ENCODE peak calls at places on chromosomes 12 and 14, in four cellular contexts. U is psoas muscle, G is HepG2, J is lower lobe of right lung. N is an unnamed sample.

GRCh38 chr12:112347521-112347920 is 34.7 kb downstream of the HECTD4 start:
- DNase-seq in J (no peak), U (no peak), G (no peak), N (no peak)

GRCh38 chr12:32558941-32559340 is 120.2 kb upstream of the DNM1L start:
- DNase-seq in U (no peak), J (no peak), G (no peak), N (no peak)

GRCh38 chr14:32330356-32331226 is 1.5 kb downstream of the AKAP6 start:
- DNase-seq in G (no peak), J (no peak), U (no peak), N (no peak)

GRCh38 chr12:116397148-116397547 is 119.7 kb upstream of the MED13L start:
- DNase-seq in U (no peak), G (no peak), J (no peak), N (no peak)

GRCh38 chr12:116539905-116540482 is 19.2 kb upstream of the MAP1LC3B2 start:
- DNase-seq in U (no peak), J (peak; percentile 54), G (no peak), N (no peak)

GRCh38 chr12:40569626-40570179 is 122.5 kb upstream of the CNTN1 start:
- DNase-seq in J (no peak), U (no peak), G (no peak), N (no peak)

GRCh38 chr12:74490390-74491064 is 47.1 kb upstream of the ATXN7L3B start:
- DNase-seq in J (no peak), U (no peak), G (no peak), N (no peak)

GRCh38 chr14:83147006-83147405 is 1613.4 kb upstream of the SEL1L start:
- DNase-seq in U (no peak), G (no peak), J (no peak), N (no peak)

GRCh38 chr14:100669468-100669867 is 57.2 kb upstream of the DLK1 start:
- DNase-seq in G (no peak), J (no peak), U (no peak), N (no peak)

GRCh38 chr14:89315493-89316456 is 101.3 kb downstream of the FOXN3 start:
- DNase-seq in U (no peak), G (no peak), J (no peak), N (no peak)

GRCh38 chr14:38174721-38175120 is 33.0 kb upstream of the SSTR1 start:
- DNase-seq in G (no peak), U (no peak), J (no peak), N (no peak)

GRCh38 chr12:4230526-4230925 is 43.0 kb upstream of the CCND2 start:
- DNase-seq in J (no peak), G (no peak), U (no peak), N (no peak)

GRCh38 chr12:113086249-113087164 is 30.0 kb downstream of the DTX1 start:
- DNase-seq in J (no peak), U (no peak), G (peak; percentile 23), N (no peak)

GRCh38 chr14:67331368-67332125 is 28.1 kb downstream of the ATP6V1D start:
- DNase-seq in U (no peak), G (no peak), J (no peak), N (no peak)

GRCh38 chr14:19729763-19730162 is 13.6 kb upstream of the OR4Q3 start:
- DNase-seq in G (no peak), U (no peak), J (no peak), N (no peak)

GRCh38 chr14:92670967-92671366 is 77.5 kb downstream of the LGMN start:
- DNase-seq in G (no peak), J (peak; percentile 19), U (no peak), N (no peak)

GRCh38 chr14:51201890-51202289 is 38.2 kb upstream of the TMX1 start:
- DNase-seq in G (no peak), U (no peak), J (no peak), N (no peak)

GRCh38 chr12:70543444-70543843 is 93.8 kb downstream of the PTPRB start:
- DNase-seq in U (no peak), G (peak; percentile 41), J (no peak), N (peak; percentile 75)

GRCh38 chr12:111297703-111298426 is 71.0 kb downstream of the PHETA1 start:
- DNase-seq in J (no peak), G (no peak), U (no peak), N (no peak)

GRCh38 chr14:100406505-100407131 is 83.5 kb downstream of the SLC25A47 start:
- DNase-seq in U (peak; percentile 59), G (peak; percentile 66), J (no peak), N (peak; percentile 36)

GRCh38 chr14:64912256-64912655 is 2.0 kb upstream of the CHURC1 start:
- DNase-seq in U (no peak), J (no peak), G (no peak), N (no peak)

GRCh38 chr12:102757154-102757873 is 159.7 kb downstream of the PAH start:
- DNase-seq in G (no peak), J (no peak), U (no peak), N (no peak)

GRCh38 chr12:108734200-108734906 is 3.0 kb upstream of the CORO1C start:
- DNase-seq in U (no peak), J (no peak), G (peak; percentile 98), N (peak; percentile 75)
- H3K27ac ChIP-seq in U (peak overlapping the region; percentile 66), J (no peak overlapping the region), G (peak overlapping the region; percentile 95), N (peak overlapping the region; percentile 98)

GRCh38 chr12:12356886-12357696 is at the start of gene BORCS5:
- DNase-seq in G (peak; percentile 89), J (peak; percentile 100), U (peak; percentile 98), N (peak; percentile 89)
- TF ChIP-seq CTCF in G (peak; percentile 77), J (peak; percentile 42), U (no peak), N (no peak)

GRCh38 chr14:104731925-104732294 is 7.9 kb downstream of the ADSS1 start:
- DNase-seq in J (no peak), G (no peak), U (no peak), N (no peak)
- H3K27ac ChIP-seq in J (peak overlapping the region; percentile 31), G (no peak overlapping the region), U (peak overlapping the region; percentile 96), N (peak overlapping the region; percentile 99)

DNA sequence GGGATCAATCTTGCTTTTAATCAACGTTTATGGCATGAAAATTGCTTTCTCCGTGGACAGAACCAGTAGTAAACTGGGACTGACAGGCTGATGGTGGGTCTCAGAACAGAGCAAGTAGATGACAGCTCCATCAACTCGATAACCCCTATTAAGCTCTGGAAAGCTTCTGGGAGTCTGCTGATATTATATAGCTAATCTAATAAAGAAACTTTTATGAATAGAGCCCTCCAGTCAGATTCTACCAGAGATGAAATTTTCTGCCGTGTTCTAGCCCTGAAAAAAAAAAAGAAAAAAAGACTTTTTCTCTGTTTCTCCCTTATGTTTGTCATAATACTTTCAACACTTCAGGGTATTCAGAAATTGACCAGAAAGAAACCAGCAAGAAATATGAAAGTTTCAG is 171.6 kb downstream of the APAF1 start:
- DNase-seq in J (no peak), U (no peak), G (no peak), N (no peak)
- TF ChIP-seq CTCF in J (no peak), U (no peak), G (no peak), N (no peak)

DNA sequence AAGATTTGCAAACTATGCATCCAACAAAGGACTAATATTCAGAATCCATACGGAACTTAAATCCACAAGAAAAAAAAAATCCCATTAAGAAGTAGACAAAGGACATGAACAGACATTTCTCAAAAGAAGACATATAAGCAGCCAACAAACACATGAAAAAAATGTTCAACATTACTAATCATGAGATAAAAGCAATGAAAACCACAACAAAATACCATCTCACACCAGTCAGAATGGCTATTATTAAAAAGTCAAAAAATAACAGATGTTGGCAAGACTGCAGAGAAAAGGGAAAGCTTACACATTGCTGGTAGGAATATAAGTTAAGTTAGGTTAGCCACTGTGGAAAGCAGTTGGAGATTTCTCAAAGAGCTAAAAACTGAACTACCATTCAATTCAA is 16.2 kb downstream of the CDK17 start:
- DNase-seq in U (no peak), J (no peak), G (no peak), N (no peak)
- H3K27ac ChIP-seq in U (no peak overlapping the region), J (no peak overlapping the region), G (no peak overlapping the region), N (no peak overlapping the region)

GRCh38 chr12:92863255-92863654 is 65.8 kb downstream of the EEA1 start:
- DNase-seq in J (no peak), G (no peak), U (no peak), N (no peak)

GRCh38 chr12:92861381-92861780 is 67.7 kb downstream of the EEA1 start:
- DNase-seq in U (no peak), G (no peak), J (no peak), N (no peak)

GRCh38 chr12:92857818-92858217 is 71.3 kb downstream of the EEA1 start:
- DNase-seq in U (no peak), G (no peak), J (no peak), N (no peak)

GRCh38 chr12:92860521-92860920 is 68.6 kb downstream of the EEA1 start:
- DNase-seq in G (no peak), J (no peak), U (no peak), N (no peak)

DNA sequence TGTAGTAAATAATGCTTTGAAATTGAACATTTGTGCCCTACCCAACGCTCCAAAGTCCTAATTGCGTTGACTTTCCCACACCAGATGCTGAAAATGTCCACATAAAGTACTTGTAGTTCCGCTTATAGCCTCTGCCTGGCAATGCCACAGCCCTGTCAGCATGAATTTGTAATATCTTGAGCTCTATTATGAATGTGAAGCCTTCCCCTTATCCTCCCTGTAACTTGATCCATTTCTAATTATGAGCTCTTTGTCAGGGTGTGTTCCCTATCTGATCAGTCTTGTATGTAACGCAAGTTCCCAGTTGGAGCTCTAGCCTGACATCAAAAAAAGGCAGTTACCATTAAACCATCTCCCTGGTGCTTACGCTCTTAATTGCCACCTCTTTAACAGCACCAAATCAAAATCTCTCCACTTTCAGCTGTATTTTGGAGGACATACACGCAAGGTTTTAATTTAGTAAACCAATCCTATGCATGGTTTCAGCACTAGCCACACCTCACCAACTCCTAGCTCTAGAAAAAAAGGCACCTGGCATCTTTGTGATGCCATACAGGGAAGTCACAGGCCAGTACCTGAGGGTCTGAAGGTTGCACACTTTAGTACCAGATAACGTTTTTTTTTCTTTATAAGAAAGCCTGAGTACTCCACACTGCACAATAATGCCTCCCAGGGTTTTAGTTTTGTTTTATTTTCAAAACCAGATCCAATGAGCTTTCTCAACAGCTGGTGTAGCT is 69.3 kb downstream of the EEA1 start:
- DNase-seq in G (no peak), U (no peak), J (no peak), N (no peak)
- TF ChIP-seq CTCF in G (no peak), U (no peak), J (no peak), N (no peak)

DNA sequence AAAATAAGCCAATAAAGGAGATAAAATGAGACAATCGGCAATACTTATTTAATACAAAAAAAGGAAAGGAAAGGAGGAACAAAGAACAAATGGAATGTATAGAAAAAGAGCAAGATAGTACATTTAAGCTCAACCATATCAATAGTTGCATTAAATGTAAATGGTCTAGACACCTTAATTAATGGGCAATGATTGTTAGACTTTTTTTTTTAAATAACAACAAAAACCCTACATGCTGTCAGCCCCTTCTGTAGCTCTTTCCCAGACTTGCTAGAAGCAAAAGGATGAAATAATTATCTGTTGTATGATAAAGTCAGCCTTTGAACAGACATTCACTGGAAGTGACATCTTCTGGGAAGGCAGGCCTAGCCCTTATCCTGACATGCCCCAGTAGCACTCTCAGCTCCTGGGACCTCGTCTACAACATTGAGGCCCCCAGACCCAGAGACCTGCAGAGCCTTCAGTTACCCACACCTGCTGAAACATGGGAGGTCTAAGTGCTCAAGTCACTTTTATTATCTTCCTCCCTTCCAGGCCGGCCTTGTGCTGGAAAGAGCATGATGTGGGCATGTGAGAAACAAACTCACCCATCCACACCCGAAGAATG is 13.4 kb downstream of the SIVA1 start:
- DNase-seq in U (no peak), J (no peak), G (no peak), N (no peak)
- H3K27ac ChIP-seq in U (no peak overlapping the region), J (no peak overlapping the region), G (peak overlapping the region; percentile 86), N (no peak overlapping the region)